ENCODE peak calls at places on chromosomes 6 and 20, in six cellular contexts. One of them, this sample, is unnamed.

GRCh38 chr6:121932071-121933009 is 467.1 kb upstream of the HSF2 start:
- DNase-seq in mucosa of descending colon: peak
- DNase-seq in omental fat pad: no peak
- DNase-seq in cerebellar cortex: peak
- DNase-seq in GM12891: no peak
- DNase-seq in renal cortical epithelial cell: peak
- DNase-seq in this sample: no peak

GRCh38 chr6:138685257-138685656 is 88.3 kb upstream of the CCDC28A start:
- DNase-seq in mucosa of descending colon: no peak
- DNase-seq in omental fat pad: no peak
- DNase-seq in cerebellar cortex: no peak
- DNase-seq in GM12891: no peak
- DNase-seq in renal cortical epithelial cell: no peak
- DNase-seq in this sample: no peak

GRCh38 chr6:154302111-154302752 is 54.4 kb downstream of the IPCEF1 start:
- DNase-seq in mucosa of descending colon: peak
- DNase-seq in omental fat pad: no peak
- DNase-seq in cerebellar cortex: no peak
- DNase-seq in GM12891: peak
- DNase-seq in renal cortical epithelial cell: peak
- DNase-seq in this sample: no peak

GRCh38 chr6:78844899-78845298 is 22.5 kb upstream of the IRAK1BP1 start:
- DNase-seq in mucosa of descending colon: no peak
- DNase-seq in omental fat pad: no peak
- DNase-seq in cerebellar cortex: no peak
- DNase-seq in GM12891: no peak
- DNase-seq in renal cortical epithelial cell: peak
- DNase-seq in this sample: no peak

GRCh38 chr20:62845818-62846527 is 15.6 kb downstream of the TCFL5 start:
- DNase-seq in mucosa of descending colon: no peak
- DNase-seq in omental fat pad: no peak
- DNase-seq in cerebellar cortex: no peak
- DNase-seq in GM12891: no peak
- DNase-seq in renal cortical epithelial cell: no peak
- DNase-seq in this sample: no peak

GRCh38 chr6:44002591-44003344 is 124.5 kb downstream of the MRPL14 start:
- DNase-seq in mucosa of descending colon: peak
- DNase-seq in omental fat pad: no peak
- DNase-seq in cerebellar cortex: peak
- DNase-seq in GM12891: peak
- DNase-seq in renal cortical epithelial cell: peak
- DNase-seq in this sample: peak

GRCh38 chr6:57257911-57258541 is 35.9 kb upstream of the RAB23 start:
- DNase-seq in mucosa of descending colon: no peak
- DNase-seq in omental fat pad: no peak
- DNase-seq in cerebellar cortex: no peak
- DNase-seq in GM12891: no peak
- DNase-seq in renal cortical epithelial cell: peak
- DNase-seq in this sample: no peak

GRCh38 chr6:169495601-169496000 is 206.2 kb downstream of the WDR27 start:
- DNase-seq in mucosa of descending colon: no peak
- DNase-seq in omental fat pad: no peak
- DNase-seq in cerebellar cortex: no peak
- DNase-seq in GM12891: no peak
- DNase-seq in renal cortical epithelial cell: no peak
- DNase-seq in this sample: no peak

GRCh38 chr6:146887447-146888077 is 288.8 kb downstream of the ADGB start:
- DNase-seq in mucosa of descending colon: no peak
- DNase-seq in omental fat pad: no peak
- DNase-seq in cerebellar cortex: no peak
- DNase-seq in GM12891: no peak
- DNase-seq in renal cortical epithelial cell: peak
- DNase-seq in this sample: no peak

GRCh38 chr6:56887086-56887485 is 67.8 kb upstream of the BEND6 start:
- DNase-seq in mucosa of descending colon: no peak
- DNase-seq in omental fat pad: no peak
- DNase-seq in cerebellar cortex: no peak
- DNase-seq in GM12891: no peak
- DNase-seq in renal cortical epithelial cell: no peak
- DNase-seq in this sample: no peak

GRCh38 chr6:112912351-112913101 is 565.4 kb downstream of the RFPL4B start:
- DNase-seq in mucosa of descending colon: no peak
- DNase-seq in omental fat pad: no peak
- DNase-seq in cerebellar cortex: no peak
- DNase-seq in GM12891: no peak
- DNase-seq in renal cortical epithelial cell: peak
- DNase-seq in this sample: no peak

GRCh38 chr6:33620158-33620583 is 951 bp upstream of the ITPR3 start:
- DNase-seq in mucosa of descending colon: peak
- DNase-seq in omental fat pad: no peak
- DNase-seq in cerebellar cortex: no peak
- DNase-seq in GM12891: no peak
- DNase-seq in renal cortical epithelial cell: no peak
- DNase-seq in this sample: no peak

GRCh38 chr6:158086054-158086705 is 81.9 kb downstream of the SERAC1 start:
- DNase-seq in mucosa of descending colon: no peak
- DNase-seq in omental fat pad: no peak
- DNase-seq in cerebellar cortex: no peak
- DNase-seq in GM12891: no peak
- DNase-seq in renal cortical epithelial cell: peak
- DNase-seq in this sample: no peak

This sample was measured in CD4-positive, alpha-beta T cell.